ENCODE peak calls at places on chromosomes 12 and 14, in nine cellular contexts. J is tibial artery; N is heart right ventricle; T is A549; D is Peyer's patch; V is PC-9; X is iPS DF 6.9; P is right lobe of liver; Y is CD8-positive, alpha-beta memory T cell. Z is an unnamed sample.

GRCh38 chr12:79251356-79251755 is 386.8 kb downstream of the SYT1 start:
- DNase-seq in J (no peak), N (no peak), T (no peak), D (no peak), V (no peak), X (no peak), P (no peak), Y (no peak), Z (no peak)

GRCh38 chr14:36068777-36069534 is 107.6 kb downstream of the PTCSC3 start:
- DNase-seq in J (no peak), N (no peak), T (peak; percentile 13), D (no peak), V (peak; percentile 82), X (no peak), P (no peak), Y (no peak), Z (no peak)

GRCh38 chr12:118052324-118053070 is 8.5 kb downstream of the WSB2 start:
- DNase-seq in J (peak; percentile 92), N (peak; percentile 62), T (peak; percentile 96), D (peak; percentile 28), V (peak; percentile 97), X (no peak), P (peak; percentile 93), Y (no peak), Z (peak; percentile 86)

GRCh38 chr14:61611880-61612630 is 83.3 kb upstream of the HIF1A start:
- DNase-seq in J (no peak), N (no peak), T (no peak), D (no peak), V (no peak), X (no peak), P (no peak), Y (no peak), Z (no peak)

GRCh38 chr14:24442240-24443052 is at the start of gene SDR39U1:
- DNase-seq in J (peak; percentile 99), N (peak; percentile 95), T (peak; percentile 99), D (peak; percentile 95), V (peak; percentile 89), X (peak; percentile 95), P (peak; percentile 98), Y (peak; percentile 96), Z (peak; percentile 98)

GRCh38 chr12:47904647-47905312 is at the start of gene VDR:
- DNase-seq in J (peak; percentile 87), N (peak; percentile 72), T (peak; percentile 87), D (peak; percentile 72), V (peak; percentile 74), X (peak; percentile 41), P (peak; percentile 82), Y (peak; percentile 60), Z (peak; percentile 84)

GRCh38 chr12:14597480-14597879 is 29.8 kb upstream of the PLBD1 start:
- DNase-seq in J (no peak), N (no peak), T (no peak), D (no peak), V (no peak), X (no peak), P (no peak), Y (no peak), Z (no peak)

GRCh38 chr14:53638966-53639365 is 317.7 kb downstream of the BMP4 start:
- DNase-seq in J (no peak), N (no peak), T (no peak), D (no peak), V (no peak), X (no peak), P (no peak), Y (no peak), Z (no peak)

GRCh38 chr12:47896633-47897032 is 8.2 kb downstream of the VDR start:
- DNase-seq in J (no peak), N (no peak), T (peak; percentile 41), D (no peak), V (peak; percentile 89), X (no peak), P (no peak), Y (no peak), Z (no peak)

GRCh38 chr14:106309423-106309822 is 783.0 kb downstream of the TMEM121 start:
- DNase-seq in J (no peak), N (no peak), T (no peak), D (no peak), V (no peak), X (no peak), P (no peak), Y (no peak), Z (no peak)

GRCh38 chr14:24369907-24370687 is 2.1 kb downstream of the NFATC4 start:
- DNase-seq in J (no peak), N (no peak), T (no peak), D (no peak), V (no peak), X (no peak), P (no peak), Y (no peak), Z (no peak)

GRCh38 chr12:115697341-115697740 is 580.2 kb downstream of the MED13L start:
- DNase-seq in J (no peak), N (no peak), T (no peak), D (no peak), V (no peak), X (no peak), P (no peak), Y (no peak), Z (no peak)

GRCh38 chr12:130429656-130430505 is 92.2 kb downstream of the PIWIL1 start:
- DNase-seq in J (peak; percentile 32), N (no peak), T (no peak), D (no peak), V (no peak), X (no peak), P (peak; percentile 15), Y (no peak), Z (no peak)

GRCh38 chr12:121628037-121628436 is 1.7 kb downstream of the ORAI1 start:
- DNase-seq in J (no peak), N (no peak), T (no peak), D (peak; percentile 31), V (no peak), X (no peak), P (no peak), Y (no peak), Z (no peak)

GRCh38 chr12:4566474-4566873 is 4.5 kb downstream of the DYRK4 start:
- DNase-seq in J (no peak), N (no peak), T (no peak), D (no peak), V (no peak), X (no peak), P (no peak), Y (no peak), Z (no peak)
- H3K4me1 ChIP-seq in J (peaks cover 5% of the 10 kb centered on the region), N (no peaks in the 10 kb centered on the region), T (no peaks in the 10 kb centered on the region), D (peaks cover 7% of the 10 kb centered on the region), V (no peaks in the 10 kb centered on the region), X (peaks cover 3% of the 10 kb centered on the region), P (no peaks in the 10 kb centered on the region), Y (no peaks in the 10 kb centered on the region), Z (no peaks in the 10 kb centered on the region)

GRCh38 chr14:81434230-81434629 is 34.1 kb upstream of the STON2 start:
- DNase-seq in J (no peak), N (no peak), T (no peak), D (no peak), V (no peak), X (no peak), P (no peak), Y (no peak), Z (no peak)

GRCh38 chr14:81437226-81437625 is 37.1 kb upstream of the STON2 start:
- DNase-seq in J (no peak), N (no peak), T (no peak), D (no peak), V (no peak), X (no peak), P (no peak), Y (no peak), Z (no peak)

GRCh38 chr14:81435048-81435577 is 35.0 kb upstream of the STON2 start:
- DNase-seq in J (no peak), N (no peak), T (no peak), D (no peak), V (no peak), X (no peak), P (no peak), Y (no peak), Z (no peak)

GRCh38 chr14:81435578-81436295 is 35.6 kb upstream of the STON2 start:
- DNase-seq in J (peak; percentile 69), N (peak; percentile 48), T (peak; percentile 26), D (no peak), V (peak; percentile 40), X (no peak), P (peak; percentile 63), Y (peak; percentile 14), Z (peak; percentile 62)

DNA sequence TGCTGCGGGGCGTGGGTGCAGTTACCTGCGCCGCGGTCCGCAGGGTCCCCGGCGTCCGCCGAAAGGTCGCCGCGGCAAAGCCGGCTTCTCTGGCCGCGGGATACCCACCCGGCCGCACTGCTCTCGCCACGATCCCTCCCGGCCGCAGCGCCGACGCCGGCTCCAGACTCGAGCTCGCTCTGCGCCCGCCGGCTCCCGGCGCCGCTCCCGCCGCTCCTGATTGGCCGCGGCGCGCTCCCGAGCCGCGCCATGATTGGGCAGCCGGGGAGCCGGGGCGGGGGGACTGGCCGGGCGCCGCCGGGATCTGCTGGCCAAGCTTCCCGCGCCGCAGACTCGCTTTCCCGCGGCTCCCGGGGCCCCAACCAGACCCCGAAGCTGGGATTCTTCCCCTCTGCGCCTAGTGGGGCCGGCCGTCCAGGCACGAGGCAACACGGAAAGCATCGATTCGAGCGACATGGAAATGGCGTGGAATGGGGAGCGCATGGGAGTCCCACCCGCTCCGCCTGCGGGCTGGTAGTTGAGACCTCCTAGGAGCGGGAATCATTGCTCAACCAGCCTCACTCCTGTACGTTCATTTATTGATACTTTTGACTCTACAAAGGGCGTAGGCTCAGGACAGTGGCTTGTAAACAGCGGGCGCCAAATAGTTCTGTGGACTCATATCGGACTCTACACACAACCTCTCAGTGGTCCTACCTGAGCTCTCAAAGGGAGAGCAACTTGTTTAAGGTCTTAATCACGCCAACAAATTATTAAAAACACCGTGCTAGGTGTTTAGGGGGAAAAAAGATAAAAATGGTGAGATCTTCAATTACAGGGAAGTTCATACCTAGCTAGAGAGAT is 36.4 kb upstream of the STON2 start:
- DNase-seq in J (peak; percentile 81), N (peak; percentile 82), T (peak; percentile 58), D (peak; percentile 18), V (peak; percentile 47), X (no peak), P (peak; percentile 84), Y (peak; percentile 16), Z (peak; percentile 78)
- H3K4me3 ChIP-seq in J (peak overlapping the region; percentile 56), N (peak overlapping the region; percentile 60), T (peak overlapping the region; percentile 72), D (peak overlapping the region; percentile 61), V (peak overlapping the region; percentile 67), X (peak overlapping the region; percentile 92), P (peak overlapping the region; percentile 69), Y (peak overlapping the region; percentile 53), Z (peak overlapping the region; percentile 30)

GRCh38 chr14:62710811-62711210 is 334.4 kb downstream of the KCNH5 start:
- DNase-seq in J (no peak), N (no peak), T (no peak), D (no peak), V (no peak), X (no peak), P (no peak), Y (no peak), Z (no peak)
- H3K27ac ChIP-seq in J (no peak overlapping the region), N (no peak overlapping the region), T (no peak overlapping the region), D (no peak overlapping the region), V (no peak overlapping the region), X (no peak overlapping the region), P (no peak overlapping the region), Y (no peak overlapping the region), Z (no peak overlapping the region)

DNA sequence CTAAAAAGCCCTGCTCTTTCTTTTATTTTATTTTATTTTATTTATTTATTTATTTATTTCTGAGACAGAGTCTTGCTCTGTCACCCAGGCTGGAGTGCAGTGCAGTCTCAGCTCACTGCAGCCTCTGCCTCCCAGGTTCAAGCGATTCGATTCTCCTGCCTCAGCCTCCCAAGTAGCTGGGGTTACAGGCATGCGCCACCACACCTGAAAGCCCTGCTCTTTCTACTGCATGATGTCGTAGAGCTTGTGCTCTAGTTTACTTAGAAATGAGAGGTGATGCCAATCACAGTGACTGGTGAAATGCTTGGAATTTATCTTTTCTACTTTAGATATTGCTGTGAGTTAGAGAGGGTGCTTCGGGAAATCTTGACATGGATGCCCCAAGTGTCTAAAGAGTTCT is 54.5 kb downstream of the DAD1 start:
- DNase-seq in J (no peak), N (no peak), T (no peak), D (no peak), V (no peak), X (no peak), P (no peak), Y (no peak), Z (no peak)
- H3K4me1 ChIP-seq in J (peaks cover 26% of the 10 kb centered on the region), N (peaks cover 6% of the 10 kb centered on the region), T (peaks cover 14% of the 10 kb centered on the region), D (no peaks in the 10 kb centered on the region), V (peaks cover 12% of the 10 kb centered on the region), X (no peaks in the 10 kb centered on the region), P (no peaks in the 10 kb centered on the region), Y (peaks cover 98% of the 10 kb centered on the region), Z (peaks cover 2% of the 10 kb centered on the region)

Z was measured in aorta.